ENCODE peak calls at places on chromosomes 3 and 15, in six cellular contexts. K is hippocampal formation; C is stimulated activated CD4-positive, alpha-beta T cell treated with anti-CD3 and anti-CD28 coated beads, Interleukin-4, amount 100 ng/mL, for 24 hours; B is NCI-H2081; P is heart right ventricle; Z is GM12891. F is an unnamed sample.

GRCh38 chr15:78322243-78322642 is 17.9 kb upstream of the CRABP1 start:
- DNase-seq in K (no peak), C (no peak), B (peak; percentile 84), P (peak; percentile 11), Z (no peak), F (no peak)

GRCh38 chr3:46491089-46492070 is 6.4 kb upstream of the RTP3 start:
- DNase-seq in K (no peak), C (no peak), B (no peak), P (no peak), Z (no peak), F (no peak)

GRCh38 chr3:186374370-186374769 is 12.3 kb upstream of the DGKG start:
- DNase-seq in K (no peak), C (no peak), B (no peak), P (no peak), Z (no peak), F (no peak)

GRCh38 chr15:22794063-22794462 is 7.6 kb downstream of the NIPA1 start:
- DNase-seq in K (no peak), C (no peak), B (no peak), P (no peak), Z (no peak), F (no peak)

GRCh38 chr3:58383904-58384303 is 49.7 kb downstream of the PDHB start:
- DNase-seq in K (no peak), C (no peak), B (no peak), P (no peak), Z (no peak), F (no peak)

GRCh38 chr3:195544634-195545033 is 1.5 kb upstream of the PPP1R2 start:
- DNase-seq in K (no peak), C (no peak), B (no peak), P (peak; percentile 88), Z (no peak), F (peak; percentile 77)

GRCh38 chr3:17555525-17555924 is 186.9 kb downstream of the TBC1D5 start:
- DNase-seq in K (no peak), C (no peak), B (no peak), P (no peak), Z (no peak), F (no peak)

GRCh38 chr3:197298341-197298857 is at the start of gene DLG1:
- DNase-seq in K (peak; percentile 73), C (peak; percentile 84), B (peak; percentile 92), P (peak; percentile 88), Z (peak; percentile 80), F (peak; percentile 87)

GRCh38 chr3:181700168-181701087 is 11.3 kb upstream of the SOX2 start:
- DNase-seq in K (peak; percentile 71), C (peak; percentile 27), B (peak; percentile 99), P (peak; percentile 65), Z (no peak), F (no peak)

GRCh38 chr15:69786136-69786701 is 311.5 kb downstream of the TLE3 start:
- DNase-seq in K (no peak), C (no peak), B (no peak), P (no peak), Z (no peak), F (no peak)

GRCh38 chr15:47246317-47246716 is 471.0 kb upstream of the SEMA6D start:
- DNase-seq in K (no peak), C (no peak), B (no peak), P (no peak), Z (no peak), F (no peak)

GRCh38 chr3:63832395-63832794 is 13.3 kb downstream of the C3orf49 start:
- DNase-seq in K (no peak), C (no peak), B (no peak), P (no peak), Z (no peak), F (no peak)

GRCh38 chr3:18070944-18071343 is 328.5 kb upstream of the TBC1D5 start:
- DNase-seq in K (no peak), C (no peak), B (no peak), P (no peak), Z (no peak), F (no peak)

GRCh38 chr15:52726195-52726594 is 47.0 kb upstream of the ATOSA start:
- DNase-seq in K (no peak), C (no peak), B (no peak), P (no peak), Z (no peak), F (no peak)

GRCh38 chr15:89642106-89642505 is 13.2 kb downstream of the KIF7 start:
- DNase-seq in K (no peak), C (no peak), B (no peak), P (no peak), Z (no peak), F (peak; percentile 53)

GRCh38 chr3:58214484-58215316 is 3.9 kb upstream of the DNASE1L3 start:
- DNase-seq in K (peak; percentile 5), C (peak; percentile 45), B (no peak), P (no peak), Z (no peak), F (no peak)

GRCh38 chr3:10935028-10935427 is 57.5 kb upstream of the SLC6A1 start:
- DNase-seq in K (no peak), C (no peak), B (no peak), P (no peak), Z (no peak), F (peak; percentile 47)

GRCh38 chr3:187400756-187401155 is 32.6 kb downstream of the RTP4 start:
- DNase-seq in K (no peak), C (no peak), B (no peak), P (no peak), Z (no peak), F (no peak)

GRCh38 chr3:126549861-126550487 is 8.8 kb downstream of the C3orf22 start:
- DNase-seq in K (no peak), C (no peak), B (no peak), P (no peak), Z (no peak), F (peak; percentile 76)

GRCh38 chr15:56337084-56337725 is 28.0 kb upstream of the TEX9 start:
- DNase-seq in K (no peak), C (no peak), B (no peak), P (no peak), Z (no peak), F (no peak)

GRCh38 chr3:57298041-57298440 is 5.6 kb upstream of the ASB14 start:
- DNase-seq in K (no peak), C (no peak), B (no peak), P (no peak), Z (no peak), F (no peak)

GRCh38 chr3:112351823-112352222 is 18.9 kb downstream of the CD200 start:
- DNase-seq in K (no peak), C (no peak), B (no peak), P (no peak), Z (no peak), F (no peak)

GRCh38 chr15:59140422-59141226 is 35.7 kb downstream of the CCNB2 start:
- DNase-seq in K (no peak), C (no peak), B (no peak), P (no peak), Z (no peak), F (no peak)

GRCh38 chr3:133463441-133463860 is 63.6 kb downstream of the BFSP2 start:
- DNase-seq in K (no peak), C (no peak), B (no peak), P (no peak), Z (no peak), F (no peak)

GRCh38 chr15:67175643-67176071 is 78.8 kb downstream of the AAGAB start:
- DNase-seq in K (no peak), C (peak; percentile 27), B (no peak), P (no peak), Z (no peak), F (peak; percentile 83)

GRCh38 chr3:118801899-118802298 is 232.7 kb downstream of the IGSF11 start:
- DNase-seq in K (no peak), C (no peak), B (no peak), P (peak; percentile 71), Z (no peak), F (peak; percentile 79)

GRCh38 chr3:45008117-45008516 is 18.0 kb upstream of the CLEC3B start:
- DNase-seq in K (no peak), C (no peak), B (no peak), P (no peak), Z (no peak), F (no peak)

GRCh38 chr3:183309276-183309675 is 56.2 kb downstream of the B3GNT5 start:
- DNase-seq in K (no peak), C (no peak), B (no peak), P (peak; percentile 54), Z (no peak), F (no peak)

GRCh38 chr15:52308446-52309153 is 13.0 kb upstream of the MYO5C start:
- DNase-seq in K (no peak), C (no peak), B (no peak), P (no peak), Z (no peak), F (no peak)

GRCh38 chr3:99789322-99789721 is 28.3 kb upstream of the CMSS1 start:
- DNase-seq in K (no peak), C (no peak), B (peak; percentile 28), P (peak; percentile 30), Z (peak; percentile 26), F (no peak)

GRCh38 chr15:48361690-48362089 is 30.5 kb downstream of the DUT start:
- DNase-seq in K (no peak), C (no peak), B (no peak), P (no peak), Z (no peak), F (no peak)

GRCh38 chr3:169466990-169467389 is 196.5 kb downstream of the MECOM start:
- DNase-seq in K (no peak), C (no peak), B (no peak), P (no peak), Z (no peak), F (no peak)

GRCh38 chr3:37956353-37957184 is 34.0 kb upstream of the VILL start:
- DNase-seq in K (no peak), C (no peak), B (no peak), P (no peak), Z (no peak), F (no peak)

GRCh38 chr15:51621917-51622268 is 678 bp downstream of the DMXL2 start:
- DNase-seq in K (peak; percentile 44), C (peak; percentile 17), B (peak; percentile 32), P (peak; percentile 34), Z (peak; percentile 7), F (peak; percentile 80)

GRCh38 chr3:104825116-104825515 is 541.6 kb upstream of the ALCAM start:
- DNase-seq in K (no peak), C (no peak), B (peak; percentile 36), P (no peak), Z (no peak), F (no peak)

GRCh38 chr3:47079432-47079831 is 84.5 kb downstream of the SETD2 start:
- DNase-seq in K (no peak), C (no peak), B (no peak), P (no peak), Z (no peak), F (no peak)

GRCh38 chr15:90530250-90531051 is 728 bp downstream of the CRTC3 start:
- DNase-seq in K (peak; percentile 44), C (peak; percentile 42), B (peak; percentile 15), P (peak; percentile 41), Z (peak; percentile 73), F (peak; percentile 83)